ENCODE peak calls at places on chromosomes 3 and 15, in eight cellular contexts. One of them, this sample, is unnamed.

GRCh38 chr3:98893740-98894139 is 7.8 kb downstream of the DCBLD2 start:
- DNase-seq in GM06990: no peak
- DNase-seq in amniotic epithelial cell: peak
- DNase-seq in OCI-LY7: no peak
- DNase-seq in T-helper 2 cell: no peak
- DNase-seq in epithelial cell of esophagus: no peak
- DNase-seq in mucosa of gallbladder: no peak
- DNase-seq in neural crest cell: no peak
- DNase-seq in this sample: no peak

GRCh38 chr15:78241017-78241416 is 6.7 kb upstream of the ACSBG1 start:
- DNase-seq in GM06990: peak
- DNase-seq in amniotic epithelial cell: peak
- DNase-seq in OCI-LY7: peak
- DNase-seq in T-helper 2 cell: peak
- DNase-seq in epithelial cell of esophagus: peak
- DNase-seq in mucosa of gallbladder: peak
- DNase-seq in neural crest cell: peak
- DNase-seq in this sample: peak

GRCh38 chr3:169527539-169527938 is 136.0 kb downstream of the MECOM start:
- DNase-seq in GM06990: no peak
- DNase-seq in amniotic epithelial cell: no peak
- DNase-seq in OCI-LY7: no peak
- DNase-seq in T-helper 2 cell: no peak
- DNase-seq in epithelial cell of esophagus: no peak
- DNase-seq in mucosa of gallbladder: no peak
- DNase-seq in neural crest cell: no peak
- DNase-seq in this sample: no peak

GRCh38 chr15:101371519-101371918 is 76.5 kb upstream of the SNRPA1 start:
- DNase-seq in GM06990: no peak
- DNase-seq in amniotic epithelial cell: no peak
- DNase-seq in OCI-LY7: no peak
- DNase-seq in T-helper 2 cell: no peak
- DNase-seq in epithelial cell of esophagus: no peak
- DNase-seq in mucosa of gallbladder: no peak
- DNase-seq in neural crest cell: no peak
- DNase-seq in this sample: no peak

GRCh38 chr3:136350132-136350531 is 100.0 kb downstream of the PCCB start:
- DNase-seq in GM06990: no peak
- DNase-seq in amniotic epithelial cell: peak
- DNase-seq in OCI-LY7: no peak
- DNase-seq in T-helper 2 cell: no peak
- DNase-seq in epithelial cell of esophagus: peak
- DNase-seq in mucosa of gallbladder: no peak
- DNase-seq in neural crest cell: no peak
- DNase-seq in this sample: peak

GRCh38 chr15:73677146-73677607 is 7.0 kb upstream of the CD276 start:
- DNase-seq in GM06990: no peak
- DNase-seq in amniotic epithelial cell: peak
- DNase-seq in OCI-LY7: peak
- DNase-seq in T-helper 2 cell: peak
- DNase-seq in epithelial cell of esophagus: peak
- DNase-seq in mucosa of gallbladder: peak
- DNase-seq in neural crest cell: peak
- DNase-seq in this sample: peak

GRCh38 chr3:21056293-21056692 is 694.7 kb downstream of the ZNF385D start:
- DNase-seq in GM06990: no peak
- DNase-seq in amniotic epithelial cell: no peak
- DNase-seq in OCI-LY7: no peak
- DNase-seq in T-helper 2 cell: peak
- DNase-seq in epithelial cell of esophagus: no peak
- DNase-seq in mucosa of gallbladder: no peak
- DNase-seq in neural crest cell: no peak
- DNase-seq in this sample: no peak

GRCh38 chr3:187568171-187568570 is 102.0 kb downstream of the SST start:
- DNase-seq in GM06990: no peak
- DNase-seq in amniotic epithelial cell: no peak
- DNase-seq in OCI-LY7: no peak
- DNase-seq in T-helper 2 cell: no peak
- DNase-seq in epithelial cell of esophagus: no peak
- DNase-seq in mucosa of gallbladder: no peak
- DNase-seq in neural crest cell: no peak
- DNase-seq in this sample: peak

GRCh38 chr3:25592510-25592968 is 72.2 kb downstream of the TOP2B start:
- DNase-seq in GM06990: no peak
- DNase-seq in amniotic epithelial cell: peak
- DNase-seq in OCI-LY7: peak
- DNase-seq in T-helper 2 cell: no peak
- DNase-seq in epithelial cell of esophagus: peak
- DNase-seq in mucosa of gallbladder: no peak
- DNase-seq in neural crest cell: no peak
- DNase-seq in this sample: peak

GRCh38 chr15:74997161-74997942 is 2.0 kb downstream of the SCAMP5 start:
- DNase-seq in GM06990: no peak
- DNase-seq in amniotic epithelial cell: no peak
- DNase-seq in OCI-LY7: no peak
- DNase-seq in T-helper 2 cell: no peak
- DNase-seq in epithelial cell of esophagus: no peak
- DNase-seq in mucosa of gallbladder: no peak
- DNase-seq in neural crest cell: no peak
- DNase-seq in this sample: no peak

GRCh38 chr3:69160525-69160924 is 38.1 kb upstream of the LMOD3 start:
- DNase-seq in GM06990: no peak
- DNase-seq in amniotic epithelial cell: no peak
- DNase-seq in OCI-LY7: no peak
- DNase-seq in T-helper 2 cell: peak
- DNase-seq in epithelial cell of esophagus: no peak
- DNase-seq in mucosa of gallbladder: no peak
- DNase-seq in neural crest cell: no peak
- DNase-seq in this sample: no peak

GRCh38 chr3:3125977-3126376 is 763 bp upstream of the TRNT1 start:
- DNase-seq in GM06990: no peak
- DNase-seq in amniotic epithelial cell: no peak
- DNase-seq in OCI-LY7: no peak
- DNase-seq in T-helper 2 cell: no peak
- DNase-seq in epithelial cell of esophagus: no peak
- DNase-seq in mucosa of gallbladder: no peak
- DNase-seq in neural crest cell: no peak
- DNase-seq in this sample: no peak

GRCh38 chr15:35850284-35850683 is 304.3 kb upstream of the DPH6 start:
- DNase-seq in GM06990: no peak
- DNase-seq in amniotic epithelial cell: no peak
- DNase-seq in OCI-LY7: no peak
- DNase-seq in T-helper 2 cell: no peak
- DNase-seq in epithelial cell of esophagus: no peak
- DNase-seq in mucosa of gallbladder: no peak
- DNase-seq in neural crest cell: no peak
- DNase-seq in this sample: no peak

This sample was measured in NCI-H226.